ENCODE peak calls at places on chromosomes 2 and 18, in four cellular contexts. X is GM12878, Z is HCT116, S is K562. T is an unnamed sample.

GRCh38 chr18:41618135-41618534 is 336.9 kb upstream of the PIK3C3 start:
- DNase-seq in S (no peak), X (no peak), Z (no peak), T (no peak)

GRCh38 chr2:50594233-50594632 is 437.7 kb downstream of the NRXN1 start:
- DNase-seq in Z (no peak), S (no peak), X (no peak), T (no peak)

GRCh38 chr2:71938659-71939587 is 208.7 kb downstream of the CYP26B1 start:
- DNase-seq in X (no peak), Z (no peak), S (no peak), T (no peak)

GRCh38 chr2:207528980-207529329 is 807 bp upstream of the CREB1 start:
- DNase-seq in X (no peak), S (no peak), Z (no peak), T (no peak)

GRCh38 chr2:150601280-150602038 is 114.0 kb upstream of the RND3 start:
- DNase-seq in X (no peak), Z (no peak), S (no peak), T (no peak)

GRCh38 chr2:220956429-220956828 is 615.7 kb downstream of the EPHA4 start:
- DNase-seq in X (no peak), Z (no peak), S (no peak), T (no peak)

GRCh38 chr2:55062754-55063153 is 12.5 kb upstream of the RTN4 start:
- DNase-seq in S (no peak), Z (no peak), X (no peak), T (no peak)

GRCh38 chr2:44549856-44550255 is 188.1 kb downstream of the CAMKMT start:
- DNase-seq in Z (no peak), S (no peak), X (no peak), T (no peak)

GRCh38 chr2:11405599-11406491 is 60.1 kb downstream of the E2F6 start:
- DNase-seq in Z (no peak), S (no peak), X (no peak), T (no peak)

GRCh38 chr2:47225061-47225783 is 70.1 kb upstream of the STPG4 start:
- DNase-seq in S (peak), X (no peak), Z (peak), T (no peak)

GRCh38 chr2:68849579-68850030 is 21.6 kb downstream of the BMP10 start:
- DNase-seq in S (peak), Z (no peak), X (no peak), T (no peak)

GRCh38 chr18:3623769-3624545 is 174.0 kb downstream of the TGIF1 start:
- DNase-seq in X (no peak), S (peak), Z (peak), T (no peak)

GRCh38 chr18:46623541-46623940 is 33.5 kb downstream of the LOXHD1 start:
- DNase-seq in S (no peak), Z (no peak), X (no peak), T (no peak)

GRCh38 chr2:60558536-60558935 is 5.1 kb upstream of the BCL11A start:
- DNase-seq in S (no peak), Z (no peak), X (no peak), T (no peak)

GRCh38 chr18:78448106-78448505 is 531.5 kb upstream of the SALL3 start:
- DNase-seq in X (no peak), Z (no peak), S (no peak), T (no peak)

GRCh38 chr2:46643493-46643892 is 164.1 kb downstream of the TMEM247 start:
- DNase-seq in Z (no peak), S (peak), X (no peak), T (no peak)

GRCh38 chr2:8435608-8436007 is 246.2 kb upstream of the ID2 start:
- DNase-seq in Z (no peak), X (no peak), S (no peak), T (no peak)

GRCh38 chr2:233395687-233396086 is 41.4 kb downstream of the DGKD start:
- DNase-seq in S (no peak), Z (no peak), X (no peak), T (no peak)

GRCh38 chr2:190940451-190940850 is 59.8 kb downstream of the GLS start:
- DNase-seq in S (no peak), Z (no peak), X (no peak), T (no peak)

GRCh38 chr2:86338778-86339295 is 1.4 kb upstream of the REEP1 start:
- DNase-seq in Z (no peak), X (no peak), S (no peak), T (no peak)

GRCh38 chr2:107511970-107512789 is 314.5 kb upstream of the RGPD4 start:
- DNase-seq in Z (no peak), S (no peak), X (no peak), T (no peak)

GRCh38 chr18:26710460-26711096 is 154.9 kb downstream of the AQP4 start:
- DNase-seq in S (no peak), Z (no peak), X (peak), T (no peak)

GRCh38 chr2:130764821-130765115 is 9.4 kb downstream of the AMER3 start:
- DNase-seq in Z (no peak), S (no peak), X (no peak), T (no peak)

GRCh38 chr2:234096164-234096563 is 45.7 kb downstream of the SPP2 start:
- DNase-seq in X (no peak), Z (no peak), S (no peak), T (no peak)

GRCh38 chr18:29164993-29165599 is 988.2 kb upstream of the CDH2 start:
- DNase-seq in X (no peak), Z (peak), S (no peak), T (no peak)

GRCh38 chr2:209648714-209649113 is 122.9 kb upstream of the UNC80 start:
- DNase-seq in X (no peak), S (no peak), Z (no peak), T (no peak)

GRCh38 chr18:47244041-47244440 is 7.4 kb downstream of the SKOR2 start:
- DNase-seq in X (no peak), S (no peak), Z (no peak), T (no peak)

GRCh38 chr2:130241041-130241707 is 42.9 kb upstream of the TUBA3E start:
- DNase-seq in S (no peak), X (no peak), Z (peak), T (no peak)

GRCh38 chr2:41836944-41837343 is 210.9 kb upstream of the PKDCC start:
- DNase-seq in S (peak), Z (peak), X (no peak), T (peak)

GRCh38 chr2:51995293-51995692 is 963.4 kb upstream of the NRXN1 start:
- DNase-seq in Z (no peak), X (no peak), S (no peak), T (peak)

GRCh38 chr2:66439291-66440010 is 4.5 kb downstream of the MEIS1 start:
- DNase-seq in X (no peak), S (no peak), Z (no peak), T (no peak)

GRCh38 chr18:58316943-58317342 is 272.9 kb downstream of the NEDD4L start:
- DNase-seq in X (no peak), Z (no peak), S (no peak), T (no peak)

GRCh38 chr2:225806105-225806504 is 406.6 kb downstream of the NYAP2 start:
- DNase-seq in X (no peak), S (no peak), Z (no peak), T (no peak)

GRCh38 chr2:181892795-181893435 is 1.4 kb downstream of the ITPRID2 start:
- DNase-seq in S (no peak), X (no peak), Z (peak), T (no peak)

GRCh38 chr2:240948905-240949790 is 43.0 kb downstream of the CROCC2 start:
- DNase-seq in X (no peak), S (no peak), Z (no peak), T (no peak)

DNA sequence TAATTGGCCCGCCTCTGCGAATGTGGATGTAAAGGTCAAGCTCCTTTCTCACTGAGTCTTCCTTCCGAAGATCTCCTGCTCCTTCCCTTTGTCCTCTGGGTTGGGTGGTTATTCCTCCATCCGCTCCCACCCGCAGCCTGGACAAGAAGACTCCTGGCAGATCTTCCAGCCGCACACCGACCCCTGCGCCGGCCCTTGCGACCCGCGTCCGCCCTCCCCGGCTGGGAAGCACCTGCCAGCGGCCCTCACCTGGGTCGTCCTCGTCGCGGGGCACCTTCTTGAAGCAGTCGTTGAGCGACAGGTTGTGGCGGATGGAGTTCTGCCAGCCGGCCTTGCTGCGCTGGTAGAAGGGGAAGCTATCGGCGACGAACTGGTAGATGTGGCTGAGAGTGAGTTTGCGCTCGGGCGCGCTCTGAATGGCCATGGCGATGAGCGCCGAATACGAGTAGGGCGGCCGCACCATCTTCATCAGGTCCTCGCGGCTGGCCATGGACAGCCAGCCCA is 794 bp downstream of the FOXI3 start:
- DNase-seq in Z (no peak), X (no peak), S (no peak), T (no peak)
- TF ChIP-seq EZH2 in Z (no peak), X (no peak), S (no peak), T (peak)

DNA sequence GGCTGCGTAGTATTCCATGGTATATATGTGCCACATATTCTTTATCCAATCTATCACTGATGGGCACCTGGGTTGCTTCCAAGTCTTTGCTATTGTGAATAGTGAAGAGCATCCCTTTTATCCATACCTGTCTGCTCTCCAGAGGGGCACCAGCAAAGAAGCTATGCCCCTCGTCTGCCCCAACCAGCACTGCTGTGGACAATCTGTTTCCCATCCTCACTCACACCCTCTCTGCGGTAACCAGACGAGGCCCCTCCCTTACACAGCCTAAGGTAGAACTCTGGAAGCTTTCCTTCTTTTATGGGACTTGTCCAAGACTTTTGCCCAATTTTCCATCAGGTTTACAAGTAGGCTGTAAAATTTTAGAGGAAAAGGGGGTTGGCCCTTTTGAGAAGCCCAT is 24.9 kb downstream of the TTR start:
- DNase-seq in X (no peak), Z (no peak), S (no peak), T (no peak)
- TF ChIP-seq POLR2AphosphoS5 in X (peak), Z (no peak), S (no peak), T (no peak)

DNA sequence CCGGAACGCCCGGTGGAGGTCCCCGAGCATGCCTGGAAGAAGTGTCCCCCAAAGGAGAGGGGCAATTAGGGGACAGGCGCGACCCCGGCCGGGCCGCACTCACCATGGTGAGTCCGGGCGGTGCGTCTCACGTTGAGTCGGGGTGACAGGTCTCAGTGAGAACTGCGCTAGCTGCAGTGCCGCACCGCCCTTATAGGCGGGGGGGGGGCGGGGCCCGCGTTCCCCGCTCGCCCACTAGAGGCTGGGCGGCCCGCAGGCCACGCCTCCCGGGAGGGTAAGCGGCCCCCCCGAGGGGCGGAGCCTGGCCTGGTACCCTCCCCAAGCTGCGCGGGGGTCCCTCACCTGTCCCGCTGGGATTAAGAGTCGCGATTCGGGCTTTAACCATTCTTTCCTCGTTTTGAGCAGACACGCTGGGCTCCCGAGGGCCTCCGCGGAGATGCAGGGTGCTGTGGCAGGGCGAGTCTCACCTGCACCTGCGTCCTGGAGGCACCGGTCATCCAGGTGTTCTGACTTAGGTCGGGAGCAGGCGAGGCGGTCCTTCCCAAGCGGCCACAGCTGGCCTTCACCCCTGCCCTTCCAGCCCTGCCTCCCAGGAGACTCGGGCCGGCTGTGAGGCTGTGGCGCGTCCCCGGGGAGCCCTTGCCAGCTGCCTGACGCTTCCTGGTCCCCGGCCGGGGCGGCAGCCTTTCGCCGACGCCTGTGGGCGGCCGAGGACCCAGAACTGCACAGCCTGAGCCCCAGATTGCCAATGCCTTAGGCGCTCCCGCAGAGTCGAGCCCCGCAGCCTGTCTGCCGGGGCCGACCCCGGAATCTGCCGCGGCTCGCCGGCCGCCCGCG is at the start of gene TUBA4A:
- DNase-seq in S (peak), Z (peak), X (no peak), T (no peak)
- TF ChIP-seq EZH2 in S (no peak), Z (no peak), X (no peak), T (peak)

DNA sequence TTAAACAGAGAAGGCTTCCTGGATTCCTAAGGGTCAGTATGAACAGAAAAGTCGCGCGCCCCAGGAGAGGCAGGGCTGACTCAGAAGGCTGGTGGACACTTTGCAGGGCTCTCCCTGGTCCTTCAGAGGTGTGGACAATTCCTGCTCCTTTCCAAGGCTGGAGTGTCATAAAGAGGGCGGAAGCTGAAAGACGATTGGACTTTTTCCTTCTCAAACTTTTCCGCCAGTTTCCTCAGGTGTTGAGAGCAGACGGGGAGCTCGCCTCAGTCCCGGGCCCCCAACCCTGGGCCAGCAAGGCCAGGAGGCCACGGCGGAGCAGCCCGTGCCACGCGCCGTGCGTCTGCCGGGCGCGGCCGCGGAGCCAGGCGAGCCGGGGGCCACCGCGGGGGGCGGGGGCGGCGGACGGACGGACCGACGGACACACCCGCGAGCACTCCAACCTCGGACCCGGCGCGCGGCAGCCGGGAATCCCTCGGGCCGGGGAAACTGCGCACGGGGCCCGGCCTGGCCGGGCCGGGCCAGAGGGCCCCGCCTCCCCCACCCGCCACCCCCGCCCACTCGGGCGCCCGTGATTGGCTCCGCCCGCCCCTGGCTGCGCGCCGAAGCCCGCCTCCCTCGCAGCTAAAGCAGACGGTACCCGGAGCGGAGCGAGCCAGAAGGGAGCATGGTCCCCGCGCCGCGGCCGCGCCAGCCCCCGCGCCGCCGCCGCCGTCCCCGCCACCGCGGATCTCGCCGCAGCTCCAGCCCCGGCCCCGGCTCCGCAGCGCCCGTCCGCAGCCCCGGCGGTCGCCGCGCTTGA is at the start of gene KLHL29:
- DNase-seq in X (no peak), S (peak), Z (no peak), T (no peak)
- TF ChIP-seq POLR2AphosphoS5 in X (peak), S (no peak), Z (peak), T (no peak)

GRCh38 chr18:27843783-27844415 is 333.0 kb downstream of the CDH2 start:
- DNase-seq in S (no peak), Z (no peak), X (no peak), T (no peak)
- TF ChIP-seq EZH2 in S (no peak), Z (no peak), X (no peak), T (no peak)

T was measured in SK-N-MC.